ENCODE peak calls at places on chromosomes 4 and X, in five cellular contexts. I is HepG2, Z is A549, K is heart left ventricle, V is GM12878. G is an unnamed sample.

GRCh38 chrX:154019061-154019621 is 561 bp downstream of the IRAK1 start:
- DNase-seq in I (no peak), Z (no peak), K (no peak), V (no peak), G (no peak)

GRCh38 chr4:80446248-80446647 is 110.7 kb downstream of the CFAP299 start:
- DNase-seq in I (no peak), Z (no peak), K (no peak), V (no peak), G (no peak)

GRCh38 chr4:30821891-30822612 is 101.9 kb downstream of the PCDH7 start:
- DNase-seq in I (no peak), Z (no peak), K (no peak), V (no peak), G (no peak)

GRCh38 chrX:3728454-3728853 is 15.0 kb upstream of the PRKX start:
- DNase-seq in I (no peak), Z (no peak), K (no peak), V (no peak), G (no peak)

GRCh38 chr4:108172231-108172779 is 3.6 kb upstream of the LEF1 start:
- DNase-seq in I (no peak), Z (no peak), K (no peak), V (no peak), G (no peak)

GRCh38 chr4:121998024-121998423 is 46.2 kb upstream of the TRPC3 start:
- DNase-seq in I (no peak), Z (no peak), K (peak), V (no peak), G (no peak)

GRCh38 chrX:9703406-9703805 is 62.2 kb downstream of the GPR143 start:
- DNase-seq in I (no peak), Z (no peak), K (no peak), V (no peak), G (no peak)

GRCh38 chr4:119647558-119647957 is 19.0 kb upstream of the PDE5A start:
- DNase-seq in I (no peak), Z (no peak), K (no peak), V (no peak), G (no peak)

GRCh38 chr4:181896609-181897008 is 346.6 kb upstream of the TENM3 start:
- DNase-seq in I (no peak), Z (no peak), K (no peak), V (no peak), G (no peak)

GRCh38 chr4:168708108-168708507 is 211.3 kb downstream of the PALLD start:
- DNase-seq in I (no peak), Z (no peak), K (no peak), V (no peak), G (no peak)

GRCh38 chrX:141220342-141221008 is 21.8 kb downstream of the SPANXC start:
- DNase-seq in I (no peak), Z (peak), K (no peak), V (no peak), G (no peak)

GRCh38 chr4:10007436-10007740 is 13.9 kb downstream of the SLC2A9 start:
- DNase-seq in I (no peak), Z (no peak), K (no peak), V (no peak), G (no peak)

GRCh38 chrX:40773188-40773587 is 37.8 kb upstream of the MED14 start:
- DNase-seq in I (no peak), Z (no peak), K (no peak), V (no peak), G (no peak)

GRCh38 chr4:184688447-184688846 is 38.9 kb downstream of the PRIMPOL start:
- DNase-seq in I (no peak), Z (peak), K (no peak), V (no peak), G (no peak)

GRCh38 chr4:174275101-174275500 is 8.4 kb downstream of the FBXO8 start:
- DNase-seq in I (no peak), Z (no peak), K (no peak), V (no peak), G (no peak)

GRCh38 chr4:150572704-150573504 is 9.0 kb upstream of the MAB21L2 start:
- DNase-seq in I (no peak), Z (no peak), K (no peak), V (peak), G (no peak)

GRCh38 chrX:20414781-20415445 is 148.2 kb upstream of the RPS6KA3 start:
- DNase-seq in I (no peak), Z (no peak), K (no peak), V (no peak), G (no peak)

GRCh38 chr4:110550260-110550659 is 72.6 kb downstream of the PITX2 start:
- DNase-seq in I (no peak), Z (no peak), K (no peak), V (no peak), G (no peak)

GRCh38 chrX:23792861-23793553 is 10.0 kb downstream of the SAT1 start:
- DNase-seq in I (no peak), Z (no peak), K (no peak), V (no peak), G (no peak)

GRCh38 chrX:16528620-16529019 is 121.3 kb upstream of the S100G start:
- DNase-seq in I (no peak), Z (no peak), K (no peak), V (no peak), G (no peak)

GRCh38 chrX:20965270-20966044 is 408.8 kb upstream of the CNKSR2 start:
- DNase-seq in I (no peak), Z (no peak), K (no peak), V (no peak), G (no peak)

GRCh38 chrX:22934640-22935039 is 65.1 kb upstream of the DDX53 start:
- DNase-seq in I (no peak), Z (no peak), K (no peak), V (no peak), G (no peak)

GRCh38 chr4:179867300-179867878 is 2375.8 kb upstream of the TENM3 start:
- DNase-seq in I (peak), Z (peak), K (no peak), V (peak), G (no peak)

GRCh38 chrX:9595131-9595530 is 130.3 kb downstream of the TBL1X start:
- DNase-seq in I (no peak), Z (no peak), K (no peak), V (no peak), G (no peak)

GRCh38 chr4:1356181-1356998 is 9.4 kb downstream of the UVSSA start:
- DNase-seq in I (peak), Z (peak), K (peak), V (no peak), G (peak)

GRCh38 chrX:40908026-40908425 is 172.7 kb upstream of the MED14 start:
- DNase-seq in I (no peak), Z (no peak), K (no peak), V (no peak), G (no peak)

GRCh38 chrX:115952417-115953092 is 218.0 kb upstream of the AGTR2 start:
- DNase-seq in I (peak), Z (no peak), K (no peak), V (no peak), G (no peak)

GRCh38 chr4:119873794-119874325 is 192.8 kb downstream of the MAD2L1 start:
- DNase-seq in I (no peak), Z (no peak), K (no peak), V (no peak), G (no peak)

GRCh38 chr4:71231073-71231752 is 107.6 kb upstream of the SLC4A4 start:
- DNase-seq in I (no peak), Z (no peak), K (peak), V (no peak), G (no peak)
- H3K27ac ChIP-seq in I (no peak), Z (no peak), K (peak), V (no peak), G (no peak)

DNA sequence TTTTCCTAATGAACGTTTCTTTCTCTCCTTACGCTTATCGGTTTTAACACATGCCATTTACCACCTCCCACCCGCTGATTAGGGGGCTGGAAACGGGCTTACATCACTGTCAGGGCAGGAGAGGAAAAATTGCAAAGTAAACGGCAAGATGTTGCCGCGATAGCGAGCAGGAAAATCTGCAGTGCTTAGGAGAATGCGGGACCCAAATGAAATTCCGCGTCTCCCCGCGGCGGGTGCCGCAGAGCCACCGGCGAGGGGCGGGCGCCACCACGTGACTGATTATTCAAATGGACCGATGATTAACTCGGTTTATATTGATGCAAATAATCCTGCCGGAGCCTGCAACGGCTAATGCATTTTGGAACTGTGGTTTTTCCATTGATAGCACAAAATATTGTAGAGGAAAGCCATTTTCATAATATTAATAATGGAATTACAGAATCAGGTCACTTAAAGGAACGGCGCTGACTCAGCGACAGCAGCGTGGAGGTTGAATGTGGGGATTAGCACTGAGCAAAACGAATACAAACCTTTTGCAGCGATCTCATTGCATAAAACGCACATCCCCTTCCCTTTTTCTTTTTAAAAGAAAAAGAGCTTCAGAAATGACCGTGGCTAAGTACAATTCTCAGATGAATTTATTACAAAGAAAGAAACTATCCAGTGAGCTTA is 224.2 kb downstream of the STIM2 start:
- DNase-seq in I (no peak), Z (peak), K (peak), V (no peak), G (no peak)
- TF ChIP-seq CTCF in I (peak), Z (no peak), K (peak), V (no peak), G (no peak)

GRCh38 chr4:140374130-140374477 is 658 bp downstream of the SCOC start:
- DNase-seq in I (peak), Z (no peak), K (no peak), V (no peak), G (peak)

GRCh38 chr4:140368686-140369085 is 4.8 kb upstream of the SCOC start:
- DNase-seq in I (no peak), Z (no peak), K (no peak), V (no peak), G (no peak)

GRCh38 chr4:140367738-140368137 is 5.7 kb upstream of the SCOC start:
- DNase-seq in I (no peak), Z (no peak), K (no peak), V (no peak), G (no peak)

GRCh38 chr4:140372607-140373327 is 679 bp upstream of the SCOC start:
- DNase-seq in I (peak), Z (peak), K (no peak), V (peak), G (no peak)

DNA sequence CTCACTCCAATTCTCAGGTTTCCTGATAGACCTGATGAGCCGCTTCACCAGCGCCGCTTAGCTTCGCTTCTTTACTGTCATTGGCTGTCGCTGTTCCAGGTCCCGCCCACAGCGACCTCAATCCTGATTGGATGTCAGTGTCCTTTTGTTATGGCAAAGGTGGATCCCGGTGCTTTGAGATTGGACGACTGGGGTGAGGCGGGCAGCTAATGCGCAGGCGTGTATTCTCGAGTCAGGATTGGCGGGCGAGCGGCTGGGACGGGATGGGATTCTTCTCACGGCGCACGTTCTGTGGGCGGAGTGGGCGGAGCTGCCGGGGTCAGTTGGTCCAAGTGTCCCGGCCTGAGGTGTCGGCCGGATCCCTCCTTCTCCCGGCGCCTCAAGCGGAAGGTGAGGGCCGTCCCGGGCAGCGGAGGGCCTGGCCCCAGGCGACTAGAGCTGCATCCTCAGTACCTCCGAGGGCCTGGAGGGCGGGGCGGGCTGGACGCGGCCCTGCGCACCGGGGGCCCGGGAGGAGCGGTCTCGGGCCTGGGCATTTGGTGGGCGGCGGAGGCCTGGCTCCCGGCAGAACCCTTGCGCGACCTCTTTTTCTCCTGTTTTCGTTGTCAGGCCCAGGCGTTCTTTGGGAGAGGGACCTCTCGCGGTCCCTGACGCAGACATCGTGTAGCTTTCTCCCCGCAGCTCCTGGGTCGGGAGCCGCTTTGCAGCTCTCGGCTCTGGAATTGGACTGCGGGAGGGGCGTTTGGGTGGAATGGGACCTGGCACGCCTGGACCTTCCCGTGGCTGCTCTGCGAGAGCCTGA is at the start of gene SCOC:
- DNase-seq in I (peak), Z (peak), K (peak), V (peak), G (peak)
- TF ChIP-seq POLR2A in I (no peak), Z (peak), K (peak), V (peak), G (peak)

DNA sequence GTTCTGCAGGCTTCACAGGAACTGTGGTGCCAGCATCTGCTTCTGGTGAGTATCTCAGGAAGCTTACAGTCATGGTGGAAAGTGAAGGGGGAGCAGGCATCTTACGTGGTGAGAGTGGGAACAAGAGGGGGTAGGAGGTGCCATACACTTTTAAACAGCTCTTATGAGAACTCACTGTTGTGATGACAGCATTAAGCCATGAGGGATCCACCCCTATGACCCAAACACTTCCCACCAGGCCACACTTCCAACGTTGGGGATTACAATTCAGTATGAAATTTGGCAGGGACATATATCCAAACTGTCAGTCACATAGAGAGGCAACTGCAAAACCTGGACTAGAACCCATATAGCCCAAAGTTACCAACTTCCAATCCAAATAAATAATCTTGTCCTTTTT is 43.1 kb upstream of the ZCCHC12 start:
- DNase-seq in I (no peak), Z (no peak), K (no peak), V (no peak), G (no peak)
- H3K27ac ChIP-seq in I (no peak), Z (no peak), K (no peak), V (no peak), G (no peak)

GRCh38 chr4:95158045-95158444 is 390.7 kb downstream of the UNC5C start:
- DNase-seq in I (no peak), Z (no peak), K (no peak), V (no peak), G (no peak)

GRCh38 chr4:95155759-95156451 is 392.9 kb downstream of the UNC5C start:
- DNase-seq in I (peak), Z (peak), K (no peak), V (no peak), G (no peak)

GRCh38 chr4:95159384-95159783 is 389.4 kb downstream of the UNC5C start:
- DNase-seq in I (no peak), Z (no peak), K (no peak), V (no peak), G (no peak)

GRCh38 chr4:95158626-95159025 is 390.1 kb downstream of the UNC5C start:
- DNase-seq in I (no peak), Z (no peak), K (no peak), V (no peak), G (no peak)

GRCh38 chr4:95156452-95156765 is 392.4 kb downstream of the UNC5C start:
- DNase-seq in I (no peak), Z (no peak), K (no peak), V (no peak), G (no peak)
- TF ChIP-seq CTCF in I (no peak), Z (no peak), K (no peak), V (no peak), G (no peak)

GRCh38 chr4:26319467-26320158 is 1.2 kb upstream of the RBPJ start:
- DNase-seq in I (peak), Z (peak), K (peak), V (peak), G (peak)
- TF ChIP-seq POLR2A in I (peak), Z (no peak), K (peak), V (peak), G (no peak)

DNA sequence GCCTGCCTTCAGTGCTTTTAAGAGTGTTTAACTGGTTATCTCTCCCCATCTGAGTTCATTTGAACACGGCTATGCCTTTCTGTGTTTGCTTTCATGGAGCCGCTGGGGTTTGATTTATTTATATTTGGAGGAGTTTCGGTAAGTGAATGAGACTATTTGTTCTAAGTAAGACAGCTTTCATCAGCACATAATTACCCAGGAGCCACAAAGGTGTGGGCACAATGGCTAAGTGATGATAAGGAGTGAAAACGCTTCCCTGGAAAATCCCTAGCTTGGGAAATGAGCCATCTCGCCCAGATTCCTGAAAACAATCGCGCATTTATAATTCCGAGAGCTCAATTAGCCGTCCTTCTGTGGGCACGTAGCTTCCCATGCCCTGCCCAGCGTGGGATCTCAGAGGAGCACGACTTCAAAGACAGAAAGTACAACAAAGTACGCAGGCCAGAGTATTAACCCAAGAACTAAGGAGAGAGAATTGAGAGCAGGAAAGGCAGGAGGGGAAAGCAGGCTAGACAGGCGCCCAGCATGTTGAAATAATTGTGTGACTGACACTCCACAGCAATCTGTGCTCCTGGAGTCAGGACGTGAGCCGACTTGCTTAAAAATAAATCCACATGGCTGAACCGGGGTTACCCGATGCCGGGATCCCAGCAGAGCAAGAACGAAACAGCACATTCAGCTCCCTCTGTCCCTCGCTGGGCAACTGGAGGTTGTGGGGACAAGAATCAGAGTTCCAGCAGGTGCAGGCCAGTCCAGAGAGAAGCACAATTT is 99.0 kb downstream of the DHRSX start:
- DNase-seq in I (peak), Z (no peak), K (peak), V (no peak), G (peak)
- H3K27ac ChIP-seq in I (peak), Z (no peak), K (peak), V (no peak), G (peak)

GRCh38 chrX:132226169-132226568 is 6.9 kb upstream of the RAP2C start:
- DNase-seq in I (no peak), Z (no peak), K (no peak), V (no peak), G (no peak)
- TF ChIP-seq CTCF in I (peak), Z (peak), K (peak), V (no peak), G (no peak)

GRCh38 chrX:44872817-44873414 is at the start of gene KDM6A:
- DNase-seq in I (peak), Z (peak), K (peak), V (peak), G (peak)
- TF ChIP-seq POLR2A in I (no peak), Z (no peak), K (peak), V (peak), G (peak)